ENCODE peak calls at places on chromosomes 11 and 22, in nine cellular contexts. I is HCT116, Y is A549, M is GM23338, X is HL-60, Q is SK-N-SH, K is GM12878, V is HepG2, U is K562. B is an unnamed sample.

GRCh38 chr11:26571861-26572654 is at the start of gene MUC15:
- DNase-seq in I (no peak), Y (no peak), M (peak), X (no peak), Q (no peak), K (no peak), V (no peak), U (no peak), B (no peak)

GRCh38 chr11:4008116-4008515 is 86.5 kb upstream of the RRM1 start:
- DNase-seq in I (no peak), Y (no peak), M (no peak), X (no peak), Q (no peak), K (no peak), V (no peak), U (no peak), B (no peak)

GRCh38 chr11:113505541-113506375 is 30.6 kb upstream of the DRD2 start:
- DNase-seq in I (peak), Y (no peak), M (no peak), X (no peak), Q (peak), K (no peak), V (peak), U (no peak), B (no peak)

GRCh38 chr11:66857927-66858185 is 992 bp downstream of the LRFN4 start:
- DNase-seq in I (no peak), Y (no peak), M (peak), X (no peak), Q (no peak), K (no peak), V (no peak), U (no peak), B (no peak)

GRCh38 chr11:504053-504993 is 2.7 kb downstream of the RNH1 start:
- DNase-seq in I (no peak), Y (no peak), M (peak), X (peak), Q (no peak), K (no peak), V (no peak), U (peak), B (no peak)

GRCh38 chr11:6418958-6419611 is at the start of gene APBB1:
- DNase-seq in I (no peak), Y (peak), M (peak), X (peak), Q (peak), K (no peak), V (no peak), U (peak), B (no peak)

GRCh38 chr22:44701824-44702478 is at the start of gene PRR5:
- DNase-seq in I (peak), Y (peak), M (peak), X (peak), Q (peak), K (no peak), V (peak), U (peak), B (no peak)

GRCh38 chr22:40855960-40856512 is 403 bp downstream of the ST13 start:
- DNase-seq in I (no peak), Y (no peak), M (peak), X (peak), Q (peak), K (no peak), V (no peak), U (peak), B (no peak)

GRCh38 chr22:22925146-22925794 is 37.7 kb downstream of the IGLL5 start:
- DNase-seq in I (no peak), Y (no peak), M (no peak), X (no peak), Q (no peak), K (no peak), V (no peak), U (peak), B (no peak)

GRCh38 chr11:43547411-43547718 is 133.2 kb upstream of the HSD17B12 start:
- DNase-seq in I (no peak), Y (no peak), M (peak), X (no peak), Q (no peak), K (no peak), V (no peak), U (no peak), B (no peak)

GRCh38 chr11:8638300-8638699 is 44.2 kb downstream of the TRIM66 start:
- DNase-seq in I (no peak), Y (no peak), M (peak), X (no peak), Q (no peak), K (no peak), V (no peak), U (peak), B (no peak)

GRCh38 chr11:28448186-28448585 is 340.0 kb downstream of the METTL15 start:
- DNase-seq in I (no peak), Y (no peak), M (no peak), X (no peak), Q (no peak), K (no peak), V (no peak), U (no peak), B (no peak)

GRCh38 chr11:134925432-134925831 is 513.4 kb upstream of the B3GAT1 start:
- DNase-seq in I (no peak), Y (no peak), M (no peak), X (no peak), Q (no peak), K (no peak), V (no peak), U (no peak), B (no peak)

GRCh38 chr11:4464216-4465159 is 15.4 kb downstream of the OR52K2 start:
- DNase-seq in I (peak), Y (no peak), M (peak), X (no peak), Q (no peak), K (no peak), V (no peak), U (no peak), B (no peak)

GRCh38 chr11:112852141-112852853 is 108.9 kb upstream of the NCAM1 start:
- DNase-seq in I (no peak), Y (no peak), M (no peak), X (no peak), Q (no peak), K (no peak), V (no peak), U (no peak), B (peak)

GRCh38 chr11:91366816-91367215 is 857.8 kb upstream of the FAT3 start:
- DNase-seq in I (no peak), Y (no peak), M (no peak), X (no peak), Q (no peak), K (no peak), V (no peak), U (no peak), B (no peak)

GRCh38 chr11:7439921-7440320 is 45.4 kb upstream of the OLFML1 start:
- DNase-seq in I (no peak), Y (no peak), M (no peak), X (no peak), Q (no peak), K (no peak), V (no peak), U (no peak), B (no peak)

GRCh38 chr11:7442588-7443215 is 42.6 kb upstream of the OLFML1 start:
- DNase-seq in I (peak), Y (peak), M (peak), X (peak), Q (peak), K (peak), V (peak), U (peak), B (peak)

GRCh38 chr11:7448126-7448525 is 37.2 kb upstream of the OLFML1 start:
- DNase-seq in I (no peak), Y (no peak), M (peak), X (no peak), Q (no peak), K (no peak), V (no peak), U (no peak), B (no peak)

GRCh38 chr11:7449196-7449840 is 36.0 kb upstream of the OLFML1 start:
- DNase-seq in I (no peak), Y (no peak), M (no peak), X (no peak), Q (no peak), K (no peak), V (no peak), U (no peak), B (no peak)

DNA sequence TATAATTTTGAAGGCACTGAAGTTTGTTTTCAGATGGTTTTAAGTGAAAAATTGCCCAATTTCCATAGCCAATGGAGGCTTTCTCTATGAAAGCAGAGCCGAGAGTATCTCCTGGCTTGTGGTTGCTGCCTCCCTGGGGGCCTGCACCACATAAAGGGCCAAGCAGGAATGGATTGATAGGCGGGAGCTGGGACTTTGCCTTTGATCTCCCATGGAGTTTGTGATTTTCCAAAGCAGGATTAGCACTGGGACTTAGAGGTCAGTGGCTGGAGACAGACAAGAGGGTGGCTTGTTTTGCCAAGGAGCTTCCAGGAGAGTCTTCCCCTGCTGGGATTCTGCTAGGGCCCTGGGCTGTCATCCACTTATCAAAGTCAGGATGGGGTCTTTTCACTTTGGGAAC is 40.7 kb upstream of the OLFML1 start:
- DNase-seq in I (no peak), Y (no peak), M (no peak), X (no peak), Q (no peak), K (no peak), V (no peak), U (no peak), B (no peak)
- TF ChIP-seq REST in I (no peak), Y (no peak), M (no peak), X (no peak), Q (no peak), K (no peak), V (no peak), U (no peak), B (no peak)

GRCh38 chr11:36822829-36823228 is 224.8 kb upstream of the RAG2 start:
- DNase-seq in I (no peak), Y (no peak), M (no peak), X (no peak), Q (no peak), K (no peak), V (no peak), U (no peak), B (no peak)

GRCh38 chr11:36817336-36817965 is 219.4 kb upstream of the RAG2 start:
- DNase-seq in I (no peak), Y (no peak), M (no peak), X (no peak), Q (no peak), K (no peak), V (no peak), U (no peak), B (no peak)

DNA sequence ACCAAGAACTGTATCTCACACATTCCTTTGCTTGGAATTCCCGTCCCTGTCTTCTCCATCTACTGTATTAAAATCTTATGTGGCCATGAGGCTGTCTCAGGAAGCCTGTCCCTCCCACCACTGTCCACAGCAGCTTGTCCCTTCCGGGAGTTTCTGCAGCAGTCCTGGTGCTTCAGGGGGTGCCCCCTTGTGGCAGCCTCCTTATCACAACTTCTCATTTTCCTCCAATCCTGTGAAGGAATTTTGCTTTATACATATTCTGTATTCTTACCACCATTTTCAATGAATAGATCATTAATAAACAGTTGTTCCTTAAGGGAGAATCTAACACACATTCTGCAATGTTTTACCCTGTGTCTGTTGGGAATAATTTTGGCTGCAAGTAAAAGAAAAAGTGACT is 220.4 kb upstream of the RAG2 start:
- DNase-seq in I (peak), Y (no peak), M (peak), X (no peak), Q (peak), K (no peak), V (no peak), U (peak), B (no peak)
- TF ChIP-seq CTCF in I (peak), Y (no peak), M (peak), X (no peak), Q (peak), K (peak), V (peak), U (no peak), B (peak)

GRCh38 chr22:20243176-20243544 is 25.0 kb downstream of the RTN4R start:
- DNase-seq in I (no peak), Y (no peak), M (no peak), X (no peak), Q (no peak), K (no peak), V (no peak), U (no peak), B (no peak)

GRCh38 chr22:20241579-20242392 is 26.3 kb downstream of the RTN4R start:
- DNase-seq in I (no peak), Y (no peak), M (no peak), X (no peak), Q (no peak), K (no peak), V (no peak), U (no peak), B (no peak)

GRCh38 chr22:20244250-20244648 is 23.9 kb downstream of the RTN4R start:
- DNase-seq in I (no peak), Y (no peak), M (no peak), X (no peak), Q (no peak), K (no peak), V (no peak), U (no peak), B (no peak)

GRCh38 chr22:20243545-20244249 is 24.4 kb downstream of the RTN4R start:
- DNase-seq in I (no peak), Y (peak), M (peak), X (peak), Q (peak), K (no peak), V (no peak), U (peak), B (no peak)

GRCh38 chr22:20242393-20243175 is 25.5 kb downstream of the RTN4R start:
- DNase-seq in I (no peak), Y (no peak), M (no peak), X (no peak), Q (no peak), K (no peak), V (no peak), U (no peak), B (no peak)
- TF ChIP-seq REST in I (no peak), Y (no peak), M (no peak), X (no peak), Q (no peak), K (no peak), V (no peak), U (no peak), B (no peak)

GRCh38 chr11:61007971-61008896 is 36.8 kb downstream of the CD6 start:
- DNase-seq in I (no peak), Y (peak), M (peak), X (no peak), Q (peak), K (no peak), V (no peak), U (no peak), B (no peak)
- TF ChIP-seq CTCF in I (no peak), Y (no peak), M (no peak), X (no peak), Q (no peak), K (no peak), V (no peak), U (peak), B (no peak)

DNA sequence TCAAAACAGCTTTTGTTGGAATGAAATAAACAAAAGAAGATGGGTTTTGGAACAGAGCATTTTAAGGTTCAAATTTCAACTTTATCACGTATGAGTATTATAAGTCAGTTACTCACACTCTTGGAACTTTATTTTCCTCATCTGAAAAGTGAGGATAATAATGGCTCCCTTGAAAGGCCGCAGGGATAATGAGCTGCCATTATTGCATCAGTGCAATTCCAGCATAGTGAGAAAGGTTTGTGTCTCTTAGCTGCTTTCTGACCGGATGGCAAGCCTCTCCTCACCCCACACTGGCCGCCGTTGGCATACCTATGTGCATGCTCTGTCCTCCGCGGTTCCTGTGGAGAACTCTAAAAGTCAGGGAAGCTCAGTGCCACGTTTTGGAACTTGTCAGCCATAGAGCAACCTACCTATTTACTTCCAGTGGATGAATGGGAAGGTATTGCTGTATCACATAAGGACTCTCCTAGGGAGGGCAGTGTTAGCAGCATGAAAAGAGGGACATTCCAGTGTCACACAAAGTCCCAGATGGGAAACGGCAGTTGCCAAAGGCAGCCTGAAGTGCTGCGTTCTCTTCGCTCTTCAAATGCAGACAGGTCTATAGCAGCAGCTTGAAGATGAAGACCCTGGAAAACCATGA is 368.9 kb downstream of the NTM start:
- DNase-seq in I (no peak), Y (no peak), M (peak), X (no peak), Q (no peak), K (no peak), V (no peak), U (no peak), B (no peak)
- TF ChIP-seq REST in I (no peak), Y (no peak), M (no peak), X (no peak), Q (no peak), K (no peak), V (no peak), U (no peak), B (no peak)

DNA sequence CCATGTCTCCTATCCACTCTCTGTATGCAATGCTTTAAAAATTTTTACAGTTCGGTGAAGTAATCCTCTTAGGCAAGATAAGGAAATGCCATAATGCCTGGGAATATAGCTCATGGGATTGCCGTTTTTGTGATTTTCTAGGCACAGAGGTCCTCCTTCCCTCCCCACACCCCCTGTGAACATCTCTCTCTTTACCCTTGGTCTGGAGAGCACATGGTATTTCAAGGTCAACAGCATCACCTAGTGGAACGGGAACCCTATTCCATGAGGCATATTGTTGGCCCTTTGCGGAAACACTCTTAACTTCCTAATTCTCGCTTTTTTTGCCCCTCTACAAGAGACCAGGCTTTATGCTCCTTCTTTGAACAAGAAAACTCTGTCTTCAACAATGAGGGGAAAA is 8.8 kb downstream of the NXPE4 start:
- DNase-seq in I (no peak), Y (no peak), M (peak), X (no peak), Q (no peak), K (no peak), V (no peak), U (no peak), B (no peak)
- TF ChIP-seq CTCF in I (peak), Y (no peak), M (peak), X (no peak), Q (peak), K (no peak), V (peak), U (no peak), B (peak)

GRCh38 chr11:22752908-22753310 is 76.7 kb downstream of the SVIP start:
- DNase-seq in I (no peak), Y (no peak), M (no peak), X (no peak), Q (no peak), K (no peak), V (no peak), U (peak), B (no peak)
- TF ChIP-seq REST in I (no peak), Y (no peak), M (no peak), X (no peak), Q (no peak), K (no peak), V (no peak), U (no peak), B (no peak)

GRCh38 chr11:57514538-57515331 is 767 bp downstream of the SLC43A1 start:
- DNase-seq in I (no peak), Y (peak), M (peak), X (peak), Q (peak), K (no peak), V (peak), U (peak), B (no peak)

GRCh38 chr11:57516061-57516443 is 550 bp upstream of the SLC43A1 start:
- DNase-seq in I (no peak), Y (no peak), M (peak), X (no peak), Q (no peak), K (no peak), V (no peak), U (no peak), B (no peak)

GRCh38 chr11:57513911-57514537 is 1.5 kb downstream of the SLC43A1 start:
- DNase-seq in I (no peak), Y (no peak), M (peak), X (no peak), Q (peak), K (no peak), V (no peak), U (peak), B (no peak)

GRCh38 chr11:57513446-57513795 is 2.1 kb downstream of the SLC43A1 start:
- DNase-seq in I (no peak), Y (no peak), M (no peak), X (no peak), Q (no peak), K (no peak), V (no peak), U (no peak), B (no peak)

GRCh38 chr11:57515332-57516060 is at the start of gene SLC43A1:
- DNase-seq in I (no peak), Y (peak), M (peak), X (no peak), Q (peak), K (no peak), V (peak), U (peak), B (no peak)
- TF ChIP-seq CTCF in I (no peak), Y (no peak), M (no peak), X (no peak), Q (no peak), K (no peak), V (peak), U (peak), B (no peak)